ENCODE peak calls at places on chromosomes 1 and 21, in five cellular contexts. L is prostate gland, I is breast epithelium, Z is sigmoid colon, T is H1. A is an unnamed sample.

GRCh38 chr1:65897485-65897884 is 104.8 kb downstream of the PDE4B start:
- DNase-seq in L (no peak), I (no peak), Z (no peak), T (no peak), A (no peak)

GRCh38 chr1:238466459-238466858 is 575.7 kb upstream of the ZP4 start:
- DNase-seq in L (no peak), I (no peak), Z (no peak), T (no peak), A (no peak)

GRCh38 chr21:36706951-36707762 is 8.2 kb downstream of the SIM2 start:
- DNase-seq in L (no peak), I (no peak), Z (no peak), T (peak; percentile 64), A (no peak)

GRCh38 chr21:29194847-29195246 is 64.4 kb downstream of the MAP3K7CL start:
- DNase-seq in L (no peak), I (no peak), Z (no peak), T (no peak), A (no peak)

GRCh38 chr1:218382261-218382660 is 37.1 kb downstream of the TGFB2 start:
- DNase-seq in L (no peak), I (no peak), Z (no peak), T (no peak), A (no peak)

GRCh38 chr1:1006305-1007159 is 6.6 kb upstream of the HES4 start:
- DNase-seq in L (no peak), I (no peak), Z (peak; percentile 68), T (peak; percentile 47), A (peak; percentile 69)

GRCh38 chr1:204991342-204991844 is 51.6 kb upstream of the CNTN2 start:
- DNase-seq in L (no peak), I (no peak), Z (no peak), T (peak; percentile 80), A (no peak)

GRCh38 chr1:58500036-58500435 is 46.5 kb downstream of the OMA1 start:
- DNase-seq in L (no peak), I (no peak), Z (no peak), T (no peak), A (no peak)

GRCh38 chr1:227886503-227886961 is 61.2 kb downstream of the WNT9A start:
- DNase-seq in L (peak; percentile 3), I (peak; percentile 10), Z (peak; percentile 73), T (peak; percentile 60), A (peak; percentile 71)

GRCh38 chr1:153849487-153850185 is 73.1 kb downstream of the GATAD2B start:
- DNase-seq in L (no peak), I (no peak), Z (no peak), T (no peak), A (no peak)

GRCh38 chr1:19620786-19621185 is 23.3 kb upstream of the NBL1 start:
- DNase-seq in L (no peak), I (no peak), Z (no peak), T (no peak), A (no peak)

GRCh38 chr1:89910780-89911179 is 84.1 kb upstream of the ZNF326 start:
- DNase-seq in L (no peak), I (no peak), Z (no peak), T (no peak), A (no peak)

GRCh38 chr1:67850151-67850551 is 16.9 kb upstream of the GNG12 start:
- DNase-seq in L (no peak), I (no peak), Z (no peak), T (no peak), A (no peak)

GRCh38 chr1:119364640-119365039 is 3.9 kb upstream of the HAO2 start:
- DNase-seq in L (no peak), I (no peak), Z (no peak), T (no peak), A (no peak)

GRCh38 chr1:12127206-12127810 is 39.5 kb upstream of the TNFRSF1B start:
- DNase-seq in L (no peak), I (no peak), Z (no peak), T (no peak), A (no peak)

GRCh38 chr1:19321071-19321470 is 8.9 kb downstream of the SLC66A1 start:
- DNase-seq in L (no peak), I (no peak), Z (no peak), T (no peak), A (no peak)

GRCh38 chr1:25067852-25068251 is 137.8 kb upstream of the RUNX3 start:
- DNase-seq in L (no peak), I (no peak), Z (peak; percentile 43), T (no peak), A (no peak)

GRCh38 chr21:37057614-37058013 is 15.3 kb downstream of the PIGP start:
- DNase-seq in L (no peak), I (no peak), Z (no peak), T (no peak), A (no peak)

GRCh38 chr1:21496063-21496462 is 13.2 kb upstream of the ALPL start:
- DNase-seq in L (no peak), I (no peak), Z (no peak), T (no peak), A (no peak)

GRCh38 chr1:228848406-228848805 is 113.1 kb downstream of the RHOU start:
- DNase-seq in L (no peak), I (no peak), Z (peak; percentile 19), T (peak; percentile 37), A (no peak)

GRCh38 chr1:56330400-56331026 is 248.8 kb downstream of the PLPP3 start:
- DNase-seq in L (no peak), I (no peak), Z (no peak), T (no peak), A (no peak)

GRCh38 chr1:27015260-27015659 is 2.6 kb upstream of the TENT5B start:
- DNase-seq in L (no peak), I (no peak), Z (no peak), T (no peak), A (no peak)

GRCh38 chr1:67880056-67880601 is 46.9 kb upstream of the GNG12 start:
- DNase-seq in L (no peak), I (no peak), Z (no peak), T (no peak), A (no peak)

GRCh38 chr1:159991513-159991912 is 37.5 kb upstream of the SLAMF9 start:
- DNase-seq in L (no peak), I (no peak), Z (no peak), T (peak; percentile 36), A (no peak)

GRCh38 chr1:91777630-91778300 is 108.2 kb downstream of the TGFBR3 start:
- DNase-seq in L (no peak), I (no peak), Z (no peak), T (no peak), A (no peak)

GRCh38 chr1:86521522-86521891 is 25.4 kb upstream of the CLCA4 start:
- DNase-seq in L (no peak), I (no peak), Z (no peak), T (no peak), A (no peak)
- H3K27me3 ChIP-seq in L (no peaks in the 10 kb centered on the region), I (no peaks in the 10 kb centered on the region), Z (no peaks in the 10 kb centered on the region), T (no peaks in the 10 kb centered on the region), A (no peaks in the 10 kb centered on the region)

DNA sequence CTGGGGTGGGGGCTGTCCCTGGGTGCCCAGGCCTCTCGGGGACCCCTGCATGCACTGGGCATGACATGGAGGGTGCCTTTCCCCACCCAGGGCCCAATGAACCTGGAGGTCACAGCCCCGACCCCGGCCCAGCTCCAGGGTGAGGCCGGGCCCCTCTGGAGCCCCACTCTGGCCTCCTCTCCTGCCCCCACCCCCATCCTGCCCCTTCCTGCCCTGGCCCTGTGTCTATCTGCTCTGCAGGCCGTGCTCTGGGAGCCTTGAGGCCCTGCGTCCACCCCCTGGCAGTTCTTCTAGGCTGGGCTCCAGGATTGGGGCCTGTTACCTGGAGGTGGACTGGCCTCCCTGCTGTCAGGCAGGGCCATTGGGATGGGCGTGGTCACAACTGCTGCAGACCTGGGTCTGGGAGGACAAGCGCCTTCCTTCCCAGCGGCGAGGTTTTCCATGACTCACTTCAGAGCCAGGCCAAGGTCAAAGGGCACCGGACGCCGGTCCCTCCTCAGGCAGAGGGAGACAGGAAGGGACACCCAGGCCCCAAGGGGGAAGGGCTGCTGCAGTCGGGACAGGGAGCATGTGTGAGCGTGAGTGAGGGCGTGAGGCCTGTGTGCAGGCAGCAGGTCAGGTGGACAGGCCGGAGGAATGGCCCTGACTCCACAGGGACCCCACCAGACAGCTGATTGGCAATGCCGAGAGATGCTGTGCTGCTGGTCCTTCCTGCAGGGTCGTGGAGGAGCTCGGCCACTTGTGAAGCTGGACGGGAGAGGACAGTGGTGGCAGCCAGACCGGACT is 31.1 kb upstream of the POFUT2 start:
- DNase-seq in L (no peak), I (no peak), Z (peak; percentile 88), T (no peak), A (peak; percentile 84)
- TF ChIP-seq POLR2AphosphoS5 in L (no peak), I (peak; percentile 76), Z (peak; percentile 25), T (no peak), A (peak; percentile 83)

GRCh38 chr1:50983403-50983802 is 13.4 kb downstream of the CDKN2C start:
- DNase-seq in L (no peak), I (no peak), Z (no peak), T (no peak), A (no peak)

GRCh38 chr1:50980505-50980904 is 10.5 kb downstream of the CDKN2C start:
- DNase-seq in L (no peak), I (no peak), Z (no peak), T (no peak), A (no peak)

GRCh38 chr1:50978852-50979781 is 9.1 kb downstream of the CDKN2C start:
- DNase-seq in L (no peak), I (no peak), Z (no peak), T (peak; percentile 47), A (no peak)

GRCh38 chr1:50979964-50980363 is 9.9 kb downstream of the CDKN2C start:
- DNase-seq in L (no peak), I (no peak), Z (no peak), T (no peak), A (no peak)

GRCh38 chr1:50981741-50982140 is 11.7 kb downstream of the CDKN2C start:
- DNase-seq in L (no peak), I (no peak), Z (no peak), T (no peak), A (no peak)
- H3K27me3 ChIP-seq in L (no peaks in the 10 kb centered on the region), I (no peaks in the 10 kb centered on the region), Z (no peaks in the 10 kb centered on the region), T (peaks cover 52% of the 10 kb centered on the region), A (peaks cover 26% of the 10 kb centered on the region)

GRCh38 chr1:234920136-234920842 is 208.3 kb downstream of the TOMM20 start:
- DNase-seq in L (no peak), I (no peak), Z (peak; percentile 56), T (no peak), A (no peak)

GRCh38 chr1:234920843-234921140 is 207.8 kb downstream of the TOMM20 start:
- DNase-seq in L (no peak), I (no peak), Z (peak; percentile 40), T (no peak), A (no peak)

GRCh38 chr1:234917495-234918188 is 211.0 kb downstream of the TOMM20 start:
- DNase-seq in L (no peak), I (no peak), Z (peak; percentile 67), T (no peak), A (no peak)

GRCh38 chr1:234918216-234918841 is 210.3 kb downstream of the TOMM20 start:
- DNase-seq in L (peak; percentile 73), I (no peak), Z (peak; percentile 63), T (no peak), A (no peak)

DNA sequence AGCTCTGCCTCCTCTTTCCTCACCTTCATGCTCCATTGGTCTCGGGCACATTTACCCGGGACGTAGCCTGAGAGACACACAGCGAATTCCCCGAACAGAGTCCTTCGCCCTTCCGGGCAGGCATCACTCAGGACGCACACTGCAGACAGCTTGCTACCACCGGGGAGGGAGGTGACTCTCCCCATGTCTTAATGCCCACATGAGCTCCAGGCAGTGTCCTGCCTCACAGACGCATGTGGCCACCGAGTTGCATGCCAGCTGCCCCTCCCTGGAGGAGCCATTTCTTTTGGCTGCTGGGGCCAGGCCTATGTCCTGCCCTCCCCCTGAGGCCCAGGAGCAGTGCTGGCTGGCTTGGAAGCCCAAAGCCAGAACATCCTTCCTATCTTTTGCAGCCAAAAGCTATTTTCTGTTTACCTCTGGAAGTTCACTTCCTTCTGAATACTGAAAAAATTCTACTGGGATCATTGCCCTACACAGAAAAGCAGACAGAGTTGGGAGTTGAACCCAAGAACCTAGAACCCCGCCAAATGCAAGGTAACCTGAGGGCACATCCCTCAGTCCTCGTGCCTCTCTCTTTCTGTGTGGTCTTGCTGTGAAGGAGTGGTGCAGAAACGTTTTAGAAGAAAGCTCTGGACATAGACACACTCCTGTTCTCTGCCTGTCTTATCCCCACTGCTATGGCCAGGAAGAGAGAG is 209.4 kb downstream of the TOMM20 start:
- DNase-seq in L (no peak), I (peak; percentile 67), Z (peak; percentile 87), T (no peak), A (peak; percentile 68)
- TF ChIP-seq POLR2AphosphoS5 in L (peak; percentile 64), I (peak; percentile 19), Z (peak; percentile 50), T (no peak), A (no peak)